ENCODE peak calls at places on chromosomes 13 and 19, in six cellular contexts. R is neural crest cell, F is EH, T is NCI-H1092, P is cardiac fibroblast, Z is dermis blood vessel endothelial cell. Q is an unnamed sample.
A peak's percentile ranks its signal among the peaks of the same experiment; 100 is the strongest.

GRCh38 chr19:3976495-3977241 is 5.8 kb upstream of the DAPK3 start:
- DNase-seq in R (no peak), T (no peak), F (no peak), P (peak; percentile 77), Z (peak; percentile 7), Q (no peak)

GRCh38 chr13:66689628-66690027 is 540.5 kb downstream of the PCDH9 start:
- DNase-seq in T (peak; percentile 39), F (no peak), R (no peak), P (peak; percentile 70), Z (peak; percentile 44), Q (peak; percentile 25)

GRCh38 chr13:110641055-110642015 is 26.0 kb downstream of the NAXD start:
- DNase-seq in P (peak; percentile 27), F (no peak), Z (no peak), T (peak; percentile 48), R (no peak), Q (peak; percentile 50)

GRCh38 chr19:495440-496332 is 600 bp upstream of the MADCAM1 start:
- DNase-seq in R (peak; percentile 67), Z (peak; percentile 55), P (peak; percentile 39), T (no peak), F (peak; percentile 46), Q (no peak)

GRCh38 chr13:51856998-51857397 is 4.8 kb upstream of the CCDC70 start:
- DNase-seq in T (no peak), R (no peak), Z (no peak), F (no peak), P (no peak), Q (peak; percentile 14)

GRCh38 chr13:31264146-31264545 is 64.4 kb downstream of the B3GLCT start:
- DNase-seq in R (no peak), T (no peak), P (no peak), Z (peak; percentile 62), F (peak; percentile 9), Q (no peak)

GRCh38 chr13:39253774-39254173 is 215.5 kb downstream of the NHLRC3 start:
- DNase-seq in F (peak; percentile 44), T (no peak), P (peak; percentile 27), Z (no peak), R (no peak), Q (no peak)

GRCh38 chr13:82147526-82147925 is 1734.7 kb downstream of the SLITRK1 start:
- DNase-seq in P (no peak), Z (no peak), R (no peak), T (no peak), F (no peak), Q (no peak)

GRCh38 chr19:15717781-15718180 is 10.0 kb upstream of the OR10H2 start:
- DNase-seq in Z (no peak), F (no peak), R (no peak), T (no peak), P (no peak), Q (no peak)

GRCh38 chr19:17170538-17171297 is 44.4 kb upstream of the USE1 start:
- DNase-seq in P (no peak), F (peak; percentile 11), R (no peak), T (no peak), Z (peak; percentile 33), Q (no peak)

GRCh38 chr19:46218160-46218559 is 11.4 kb upstream of the IGFL1 start:
- DNase-seq in F (peak; percentile 46), T (no peak), Z (peak; percentile 54), R (peak; percentile 63), P (peak; percentile 31), Q (no peak)

GRCh38 chr13:41370736-41371135 is 59.7 kb downstream of the NAA16 start:
- DNase-seq in P (no peak), T (no peak), Z (peak; percentile 21), R (no peak), F (peak; percentile 37), Q (no peak)

GRCh38 chr19:16608290-16608704 is 19.7 kb downstream of the MED26 start:
- DNase-seq in T (no peak), R (no peak), F (peak; percentile 94), P (peak; percentile 82), Z (peak; percentile 55), Q (no peak)

GRCh38 chr13:88651531-88651930 is 980.4 kb downstream of the SLITRK5 start:
- DNase-seq in F (no peak), T (no peak), Z (no peak), R (no peak), P (no peak), Q (no peak)

GRCh38 chr19:31263317-31263716 is 85.9 kb downstream of the TSHZ3 start:
- DNase-seq in R (no peak), Z (no peak), T (no peak), F (no peak), P (no peak), Q (no peak)

GRCh38 chr19:19232231-19232630 is 20.5 kb downstream of the NCAN start:
- DNase-seq in Z (no peak), T (no peak), R (no peak), F (no peak), P (no peak), Q (no peak)

Q was measured in NCI-H1105 treated with DMSO at 0.1 percent for 48 hours.